ENCODE peak calls at places on chromosomes 12 and 14, in five cellular contexts. B is ovary; N is stimulated activated CD8-positive, alpha-beta memory T cell treated with anti-CD3 and anti-CD28 coated beads, Interleukin-7, amount 100 ng/mL, for 4 hours; Q is NCI-H146; R is effector CD4-positive, alpha-beta T cell. C is an unnamed sample.

GRCh38 chr14:71582705-71583104 is 349.5 kb upstream of the RGS6 start:
- DNase-seq in B (no peak), Q (no peak), N (no peak), R (no peak), C (no peak)

GRCh38 chr12:25958254-25959068 is at the start of gene RASSF8:
- DNase-seq in B (peak), Q (peak), N (no peak), R (no peak), C (peak)

GRCh38 chr14:77200406-77200985 is 18.9 kb downstream of the TMEM63C start:
- DNase-seq in B (no peak), Q (no peak), R (no peak), N (no peak), C (no peak)

GRCh38 chr14:53840444-53840843 is 116.2 kb downstream of the BMP4 start:
- DNase-seq in N (no peak), B (no peak), Q (no peak), R (no peak), C (peak)

GRCh38 chr14:53921027-53921426 is 35.6 kb downstream of the BMP4 start:
- DNase-seq in B (no peak), N (no peak), Q (no peak), R (no peak), C (peak)

GRCh38 chr12:51517800-51518199 is 73.2 kb upstream of the SCN8A start:
- DNase-seq in B (no peak), Q (no peak), R (no peak), N (no peak), C (peak)

GRCh38 chr14:24252289-24253124 is 10.1 kb upstream of the TINF2 start:
- DNase-seq in R (no peak), B (no peak), N (no peak), Q (no peak), C (no peak)

GRCh38 chr14:51094282-51094821 is 553 bp downstream of the TRIM9 start:
- DNase-seq in B (peak), R (no peak), N (no peak), Q (peak), C (no peak)

GRCh38 chr12:28237423-28237822 is 47.2 kb downstream of the CCDC91 start:
- DNase-seq in Q (no peak), R (no peak), B (no peak), N (no peak), C (peak)

GRCh38 chr12:38956337-38956736 is 50.9 kb upstream of the CPNE8 start:
- DNase-seq in Q (no peak), B (no peak), R (no peak), N (no peak), C (no peak)

GRCh38 chr14:70534904-70535303 is at the start of gene ADAM20:
- DNase-seq in B (no peak), Q (no peak), R (no peak), N (no peak), C (no peak)

GRCh38 chr12:67590122-67590795 is 58.3 kb upstream of the DYRK2 start:
- DNase-seq in R (peak), Q (peak), B (no peak), N (peak), C (no peak)

GRCh38 chr12:132619301-132620112 is 931 bp downstream of the P2RX2 start:
- DNase-seq in B (no peak), R (no peak), N (no peak), Q (no peak), C (no peak)

GRCh38 chr12:113190761-113191160 is 5.2 kb downstream of the RITA1 start:
- DNase-seq in Q (no peak), N (no peak), B (no peak), R (no peak), C (peak)

GRCh38 chr14:101028971-101029667 is 125.6 kb upstream of the RTL1 start:
- DNase-seq in N (no peak), Q (no peak), R (no peak), B (peak), C (no peak)

GRCh38 chr12:122473543-122474323 is 27.0 kb downstream of the ZCCHC8 start:
- DNase-seq in N (no peak), B (peak), R (no peak), Q (no peak), C (no peak)

GRCh38 chr12:27463826-27464554 is 17.5 kb downstream of the SMCO2 start:
- DNase-seq in N (no peak), B (peak), Q (no peak), R (no peak), C (no peak)

GRCh38 chr12:128947199-128947598 is 93.9 kb downstream of the GLT1D1 start:
- DNase-seq in Q (no peak), B (no peak), N (no peak), R (no peak), C (no peak)

GRCh38 chr12:58176296-58176869 is 235.0 kb downstream of the ATP23 start:
- DNase-seq in N (no peak), B (no peak), R (no peak), Q (peak), C (peak)

GRCh38 chr12:48185181-48185919 is 1.9 kb downstream of the CCDC184 start:
- DNase-seq in R (no peak), N (no peak), B (no peak), Q (no peak), C (no peak)

GRCh38 chr12:87008785-87009184 is 752.6 kb upstream of the MGAT4C start:
- DNase-seq in R (no peak), B (no peak), Q (no peak), N (no peak), C (no peak)

GRCh38 chr12:111093428-111094142 is 173.2 kb upstream of the MYL2 start:
- DNase-seq in N (no peak), Q (no peak), R (no peak), B (no peak), C (no peak)

GRCh38 chr12:99611117-99611516 is 36.4 kb upstream of the GARIN6 start:
- DNase-seq in Q (no peak), R (no peak), B (no peak), N (no peak), C (no peak)

GRCh38 chr12:4962539-4963486 is 53.1 kb downstream of the KCNA1 start:
- DNase-seq in Q (peak), R (no peak), N (no peak), B (no peak), C (no peak)

GRCh38 chr12:58087428-58088117 is 146.2 kb downstream of the ATP23 start:
- DNase-seq in Q (no peak), N (no peak), R (no peak), B (no peak), C (no peak)

GRCh38 chr14:55412686-55413085 is 1.1 kb upstream of the ATG14 start:
- DNase-seq in Q (no peak), R (no peak), N (no peak), B (no peak), C (peak)

GRCh38 chr12:94650143-94651056 is at the start of gene TMCC3:
- DNase-seq in Q (peak), R (no peak), N (no peak), B (peak), C (peak)

GRCh38 chr12:54404061-54405004 is 14.7 kb downstream of the ITGA5 start:
- DNase-seq in Q (peak), B (peak), N (no peak), R (peak), C (peak)

GRCh38 chr12:11724888-11725310 is 75.4 kb downstream of the ETV6 start:
- DNase-seq in R (no peak), B (no peak), Q (no peak), N (no peak), C (no peak)

GRCh38 chr14:98925362-98926040 is 346.5 kb downstream of the BCL11B start:
- DNase-seq in R (no peak), N (no peak), Q (no peak), B (no peak), C (no peak)

GRCh38 chr14:104294983-104295680 is 156.7 kb downstream of the KIF26A start:
- DNase-seq in Q (no peak), N (no peak), R (no peak), B (peak), C (no peak)

GRCh38 chr14:106087855-106088254 is 561.5 kb downstream of the TMEM121 start:
- DNase-seq in Q (no peak), B (no peak), R (no peak), N (no peak), C (no peak)

GRCh38 chr12:80690090-80690489 is 17.3 kb upstream of the MYF6 start:
- DNase-seq in Q (no peak), R (no peak), B (no peak), N (no peak), C (no peak)

GRCh38 chr12:112950701-112951100 is 12.4 kb downstream of the OAS3 start:
- DNase-seq in N (no peak), Q (no peak), B (no peak), R (no peak), C (no peak)